ENCODE peak calls at places on chromosomes 4 and X, in four cellular contexts. One of them, this sample, is unnamed.

GRCh38 chr4:119559044-119559647 is 69.5 kb downstream of the PDE5A start:
- DNase-seq in cardiac muscle cell: peak
- DNase-seq in sigmoid colon: no peak
- DNase-seq in fibroblast of villous mesenchyme: peak
- DNase-seq in this sample: peak

GRCh38 chr4:3377557-3377956 is 64.2 kb upstream of the HGFAC start:
- DNase-seq in fibroblast of villous mesenchyme: no peak
- DNase-seq in cardiac muscle cell: no peak
- DNase-seq in sigmoid colon: peak
- DNase-seq in this sample: no peak

GRCh38 chr4:105194328-105195231 is 47.9 kb downstream of the TET2 start:
- DNase-seq in cardiac muscle cell: no peak
- DNase-seq in sigmoid colon: no peak
- DNase-seq in fibroblast of villous mesenchyme: peak
- DNase-seq in this sample: no peak

GRCh38 chrX:24355095-24355494 is 5.3 kb upstream of the SUPT20HL1 start:
- DNase-seq in fibroblast of villous mesenchyme: no peak
- DNase-seq in cardiac muscle cell: no peak
- DNase-seq in sigmoid colon: no peak
- DNase-seq in this sample: no peak

GRCh38 chr4:113006632-113007031 is 42.8 kb upstream of the ANK2 start:
- DNase-seq in fibroblast of villous mesenchyme: no peak
- DNase-seq in sigmoid colon: no peak
- DNase-seq in cardiac muscle cell: no peak
- DNase-seq in this sample: no peak

GRCh38 chr4:140271553-140271952 is 101.9 kb upstream of the SCOC start:
- DNase-seq in cardiac muscle cell: no peak
- DNase-seq in sigmoid colon: no peak
- DNase-seq in fibroblast of villous mesenchyme: no peak
- DNase-seq in this sample: no peak

GRCh38 chr4:110211007-110211769 is 12.8 kb upstream of the ELOVL6 start:
- DNase-seq in fibroblast of villous mesenchyme: peak
- DNase-seq in cardiac muscle cell: peak
- DNase-seq in sigmoid colon: no peak
- DNase-seq in this sample: peak

GRCh38 chr4:3515646-3516045 is 16.6 kb downstream of the LRPAP1 start:
- DNase-seq in sigmoid colon: no peak
- DNase-seq in cardiac muscle cell: no peak
- DNase-seq in fibroblast of villous mesenchyme: no peak
- DNase-seq in this sample: no peak

GRCh38 chr4:10285028-10285427 is 168.4 kb upstream of the WDR1 start:
- DNase-seq in sigmoid colon: no peak
- DNase-seq in cardiac muscle cell: no peak
- DNase-seq in fibroblast of villous mesenchyme: no peak
- DNase-seq in this sample: no peak

GRCh38 chrX:134782796-134783195 is 124.5 kb upstream of the PLAC1 start:
- DNase-seq in fibroblast of villous mesenchyme: peak
- DNase-seq in sigmoid colon: no peak
- DNase-seq in cardiac muscle cell: peak
- DNase-seq in this sample: peak

GRCh38 chrX:122818068-122818467 is 366.0 kb upstream of the GRIA3 start:
- DNase-seq in fibroblast of villous mesenchyme: no peak
- DNase-seq in cardiac muscle cell: no peak
- DNase-seq in sigmoid colon: no peak
- DNase-seq in this sample: no peak

GRCh38 chr4:97624204-97624603 is 519.1 kb downstream of the STPG2 start:
- DNase-seq in cardiac muscle cell: no peak
- DNase-seq in fibroblast of villous mesenchyme: no peak
- DNase-seq in sigmoid colon: no peak
- DNase-seq in this sample: no peak

GRCh38 chr4:137393043-137393442 is 139.3 kb downstream of the PCDH18 start:
- DNase-seq in fibroblast of villous mesenchyme: peak
- DNase-seq in cardiac muscle cell: peak
- DNase-seq in sigmoid colon: no peak
- DNase-seq in this sample: no peak

DNA sequence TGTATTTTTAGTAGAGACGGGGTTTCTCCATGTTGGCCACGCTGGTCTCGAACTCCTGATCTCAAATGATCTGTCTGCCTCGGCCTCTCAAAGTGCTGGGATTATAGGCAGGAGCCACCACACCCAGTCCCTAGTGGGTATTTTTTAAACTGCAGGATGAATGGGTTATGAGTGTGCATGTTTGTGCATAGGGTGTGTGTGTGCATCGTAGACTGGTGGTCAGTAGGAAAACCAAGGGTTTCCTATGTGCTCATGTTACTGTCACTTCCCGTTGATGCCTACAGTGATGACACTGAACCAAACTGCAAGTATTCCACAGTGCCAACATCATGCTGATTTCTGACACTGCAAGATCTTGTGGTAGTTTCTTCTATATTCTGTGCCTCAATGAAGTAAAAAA is 41.1 kb downstream of the DDIT4L start:
- DNase-seq in fibroblast of villous mesenchyme: no peak
- DNase-seq in cardiac muscle cell: no peak
- DNase-seq in sigmoid colon: no peak
- DNase-seq in this sample: no peak
- TF ChIP-seq CTCF in fibroblast of villous mesenchyme: no peak
- TF ChIP-seq CTCF in cardiac muscle cell: no peak
- TF ChIP-seq CTCF in sigmoid colon: no peak
- TF ChIP-seq CTCF in this sample: no peak

DNA sequence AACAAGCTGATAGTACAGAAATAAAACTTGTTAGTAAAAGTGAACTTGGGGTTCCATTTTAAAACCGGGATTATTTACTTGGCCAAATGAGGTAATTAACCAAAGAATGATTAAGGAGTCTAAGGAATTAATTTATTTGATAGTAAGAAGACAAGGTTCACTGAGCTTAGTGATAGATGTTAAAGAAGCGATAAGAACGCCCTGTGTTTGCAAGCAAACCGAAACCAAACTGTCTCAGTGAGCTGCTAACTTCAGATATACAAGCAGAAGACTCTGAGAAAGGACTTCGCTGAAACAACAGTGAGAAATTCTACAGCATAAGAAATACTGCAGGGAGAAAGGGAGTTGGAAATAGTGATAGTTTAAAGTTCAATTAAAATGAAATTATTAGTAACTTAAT is 37.6 kb upstream of the SHISA3 start:
- DNase-seq in cardiac muscle cell: peak
- DNase-seq in fibroblast of villous mesenchyme: peak
- DNase-seq in sigmoid colon: no peak
- DNase-seq in this sample: no peak
- H3K4me3 ChIP-seq in cardiac muscle cell: no peak
- H3K4me3 ChIP-seq in fibroblast of villous mesenchyme: peak
- H3K4me3 ChIP-seq in sigmoid colon: peak
- H3K4me3 ChIP-seq in this sample: no peak

DNA sequence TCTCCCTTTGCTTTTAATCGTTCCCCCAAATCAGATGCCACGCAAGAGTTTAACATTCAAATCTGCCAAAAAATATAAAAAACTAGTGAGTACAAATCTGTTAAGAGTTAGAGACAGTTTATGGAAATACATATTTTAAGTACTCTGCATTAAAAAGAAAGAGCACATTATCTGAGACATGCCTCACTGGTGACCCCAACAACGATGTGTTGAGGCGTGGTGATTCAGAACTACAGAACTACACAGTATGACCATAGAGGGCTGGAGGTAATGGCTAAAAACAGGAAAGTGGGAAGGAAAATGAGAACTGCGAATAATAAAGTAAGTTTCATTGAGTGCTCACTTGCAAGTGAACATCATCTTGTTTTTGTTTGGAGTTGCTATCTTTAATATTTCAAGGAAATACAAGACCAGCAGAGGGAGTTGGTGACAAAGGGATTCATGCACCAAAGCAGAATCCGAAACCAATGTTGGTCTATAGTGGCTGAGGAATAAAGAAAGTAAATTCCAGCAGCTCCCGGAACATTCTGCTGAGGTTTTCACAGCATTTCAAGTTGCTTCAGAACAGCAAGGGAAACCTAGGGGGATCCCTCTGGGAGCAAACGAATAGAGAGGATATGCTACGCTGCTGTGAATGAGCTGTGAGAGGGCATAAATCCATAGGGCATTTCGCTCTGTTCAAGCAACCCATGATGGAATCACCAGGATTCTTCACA is 92.2 kb downstream of the DCHS2 start:
- DNase-seq in cardiac muscle cell: peak
- DNase-seq in sigmoid colon: no peak
- DNase-seq in fibroblast of villous mesenchyme: peak
- DNase-seq in this sample: peak
- TF ChIP-seq CTCF in cardiac muscle cell: peak
- TF ChIP-seq CTCF in sigmoid colon: peak
- TF ChIP-seq CTCF in fibroblast of villous mesenchyme: peak
- TF ChIP-seq CTCF in this sample: peak

DNA sequence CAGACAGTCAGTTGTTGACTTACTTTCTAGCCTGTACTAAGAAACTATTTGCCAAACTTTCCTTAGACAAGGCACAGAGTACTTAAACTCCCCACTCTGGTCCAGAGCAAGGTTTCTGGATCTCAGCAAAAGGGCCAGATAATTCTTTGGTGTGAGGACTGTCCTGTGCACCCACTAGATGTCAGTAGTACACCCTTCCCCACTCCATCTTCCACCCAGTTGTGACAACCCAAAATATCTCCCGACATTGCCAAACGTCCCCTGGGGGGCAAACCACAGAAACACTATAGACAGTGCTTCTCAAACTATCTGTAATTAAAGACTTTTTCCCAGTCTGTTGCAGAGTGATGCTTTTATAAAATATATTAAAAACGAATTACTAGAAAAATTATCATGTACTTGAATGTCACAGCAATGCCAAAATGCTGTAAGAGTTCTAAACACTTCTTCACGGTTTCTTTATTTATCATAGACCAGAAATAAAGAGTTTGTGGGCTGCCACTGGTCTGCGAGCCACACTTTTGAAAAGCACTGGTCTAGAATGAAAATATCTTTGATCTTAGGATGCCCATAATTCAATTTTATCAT is 203.5 kb downstream of the PRDM5 start:
- DNase-seq in cardiac muscle cell: peak
- DNase-seq in sigmoid colon: no peak
- DNase-seq in fibroblast of villous mesenchyme: peak
- DNase-seq in this sample: peak
- H3K4me3 ChIP-seq in cardiac muscle cell: no peak
- H3K4me3 ChIP-seq in sigmoid colon: no peak
- H3K4me3 ChIP-seq in fibroblast of villous mesenchyme: no peak
- H3K4me3 ChIP-seq in this sample: no peak

GRCh38 chr4:185224597-185224996 is 15.2 kb downstream of the SNX25 start:
- DNase-seq in fibroblast of villous mesenchyme: no peak
- DNase-seq in sigmoid colon: no peak
- DNase-seq in cardiac muscle cell: no peak
- DNase-seq in this sample: no peak
- TF ChIP-seq CTCF in fibroblast of villous mesenchyme: peak
- TF ChIP-seq CTCF in sigmoid colon: peak
- TF ChIP-seq CTCF in cardiac muscle cell: no peak
- TF ChIP-seq CTCF in this sample: peak

DNA sequence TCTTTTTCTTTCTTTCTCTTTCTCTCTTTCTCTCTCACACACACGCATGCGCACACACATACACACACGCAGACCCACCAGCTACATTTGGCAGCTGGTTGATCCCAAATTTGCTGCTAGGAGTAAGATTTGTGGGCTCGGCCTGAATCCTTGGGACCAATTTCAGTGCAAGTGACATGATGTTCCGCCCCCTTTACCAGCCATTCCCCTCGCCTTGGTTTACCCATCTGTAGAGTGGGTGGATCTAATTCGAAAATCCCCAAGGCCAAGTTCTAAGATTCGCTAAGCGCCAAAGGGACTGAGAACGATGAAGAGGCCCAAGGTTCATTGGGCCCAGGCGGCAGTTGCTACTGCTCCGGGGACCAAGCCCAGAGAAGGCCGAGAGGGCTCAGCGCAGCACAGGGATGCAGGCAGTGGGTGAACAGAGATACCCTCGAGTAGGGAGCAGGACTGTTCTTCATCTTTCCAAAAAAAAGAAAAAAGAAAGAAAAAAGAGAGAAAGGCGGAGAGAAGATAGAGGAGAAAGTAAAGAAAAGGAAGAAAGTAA is 5.8 kb downstream of the NKX3-2 start:
- DNase-seq in fibroblast of villous mesenchyme: no peak
- DNase-seq in sigmoid colon: peak
- DNase-seq in cardiac muscle cell: no peak
- DNase-seq in this sample: no peak
- H3K4me3 ChIP-seq in fibroblast of villous mesenchyme: no peak
- H3K4me3 ChIP-seq in sigmoid colon: peak
- H3K4me3 ChIP-seq in cardiac muscle cell: no peak
- H3K4me3 ChIP-seq in this sample: no peak

GRCh38 chr4:170805352-170805751 is 715.6 kb upstream of the AADAT start:
- DNase-seq in fibroblast of villous mesenchyme: no peak
- DNase-seq in sigmoid colon: no peak
- DNase-seq in cardiac muscle cell: no peak
- DNase-seq in this sample: no peak
- TF ChIP-seq CTCF in fibroblast of villous mesenchyme: no peak
- TF ChIP-seq CTCF in sigmoid colon: no peak
- TF ChIP-seq CTCF in cardiac muscle cell: no peak
- TF ChIP-seq CTCF in this sample: no peak

GRCh38 chr4:21948347-21949072 is at the start of gene KCNIP4:
- DNase-seq in fibroblast of villous mesenchyme: peak
- DNase-seq in sigmoid colon: no peak
- DNase-seq in cardiac muscle cell: peak
- DNase-seq in this sample: no peak
- H3K4me3 ChIP-seq in fibroblast of villous mesenchyme: peak
- H3K4me3 ChIP-seq in sigmoid colon: peak
- H3K4me3 ChIP-seq in cardiac muscle cell: peak
- H3K4me3 ChIP-seq in this sample: peak

DNA sequence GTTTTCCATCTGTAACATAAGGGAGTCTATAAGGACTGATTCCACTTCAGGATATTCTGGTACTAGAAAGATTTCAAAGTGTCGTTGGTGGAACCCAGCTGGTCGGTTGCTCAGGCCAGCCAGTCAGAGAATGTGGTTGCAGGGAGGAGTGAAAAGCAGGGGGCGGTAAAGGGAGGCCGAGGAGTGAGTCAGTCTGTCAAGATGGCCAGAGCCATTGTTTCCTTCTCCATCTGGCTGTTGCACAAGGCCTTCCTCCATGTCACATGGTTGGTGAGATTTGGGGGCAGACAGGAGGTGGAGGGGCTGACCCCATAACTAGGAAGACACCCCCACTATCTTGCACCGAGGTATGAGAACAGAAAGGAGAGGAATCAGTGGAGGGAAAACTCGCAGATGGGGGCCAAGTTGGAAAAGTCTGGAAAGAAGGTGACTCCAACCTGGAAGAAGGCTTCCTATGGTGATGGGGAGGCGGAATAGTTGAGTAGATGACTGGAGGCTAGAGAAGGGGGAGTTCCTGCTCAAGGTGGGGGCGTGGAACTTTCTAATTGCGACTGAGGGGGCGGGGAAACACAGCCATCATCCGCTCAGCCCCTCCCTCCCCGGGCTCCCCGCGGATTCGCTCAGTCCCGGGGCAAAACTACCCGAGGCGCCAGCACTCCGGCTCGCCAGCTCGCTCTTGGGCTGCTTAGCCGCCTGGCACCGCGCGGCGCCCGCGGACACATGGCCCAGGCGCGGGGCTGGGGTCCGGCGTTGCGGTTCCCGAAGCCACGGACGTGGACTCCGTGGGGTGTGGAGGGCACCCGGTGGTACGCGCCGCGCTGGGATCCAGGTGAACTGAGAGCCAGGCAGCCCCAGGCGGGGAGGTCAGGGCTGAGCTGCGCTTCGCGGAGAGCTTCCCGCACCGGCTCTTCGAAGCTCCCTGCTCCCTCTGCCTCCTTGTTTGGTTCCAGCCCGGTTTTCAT is 38.5 kb downstream of the STARD8 start:
- DNase-seq in fibroblast of villous mesenchyme: no peak
- DNase-seq in cardiac muscle cell: peak
- DNase-seq in sigmoid colon: peak
- DNase-seq in this sample: no peak
- TF ChIP-seq CTCF in fibroblast of villous mesenchyme: no peak
- TF ChIP-seq CTCF in cardiac muscle cell: peak
- TF ChIP-seq CTCF in sigmoid colon: no peak
- TF ChIP-seq CTCF in this sample: no peak

This sample was measured in astrocyte of the cerebellum.